ENCODE peak calls at places on chromosomes 7 and 10, in five cellular contexts. T, C, A, K and Y are unnamed samples.

GRCh38 chr7:100692578-100692961 is 1.5 kb downstream of the GIGYF1 start:
- DNase-seq in K (no peak), T (no peak), C (no peak), A (no peak), Y (no peak)

GRCh38 chr7:26319631-26320030 is 28.0 kb downstream of the SNX10 start:
- DNase-seq in T (no peak), C (no peak), A (no peak), K (no peak), Y (no peak)

GRCh38 chr7:140390466-140391190 is 7.7 kb downstream of the SLC37A3 start:
- DNase-seq in C (no peak), K (no peak), T (no peak), A (no peak), Y (no peak)

GRCh38 chr7:80385512-80385911 is 126.4 kb downstream of the GNAT3 start:
- DNase-seq in A (no peak), K (no peak), C (no peak), T (peak), Y (peak)

GRCh38 chr10:53839437-53840039 is 961.5 kb downstream of the PCDH15 start:
- DNase-seq in T (peak), A (no peak), K (no peak), C (no peak), Y (peak)

GRCh38 chr10:93248583-93249227 is 175.0 kb downstream of the CYP26A1 start:
- DNase-seq in A (no peak), C (no peak), K (no peak), T (no peak), Y (no peak)

GRCh38 chr10:13708256-13708990 is 121.7 kb downstream of the PRPF18 start:
- DNase-seq in A (no peak), C (no peak), K (no peak), T (no peak), Y (no peak)

GRCh38 chr10:63675171-63675570 is 154.0 kb downstream of the REEP3 start:
- DNase-seq in A (no peak), C (no peak), T (no peak), K (no peak), Y (no peak)

GRCh38 chr7:135939-136338 is 56.4 kb upstream of the FAM20C start:
- DNase-seq in T (no peak), A (no peak), K (no peak), C (no peak), Y (no peak)

GRCh38 chr10:77756319-77757232 is 119.0 kb upstream of the KCNMA1 start:
- DNase-seq in C (peak), A (no peak), T (peak), K (no peak), Y (peak)

GRCh38 chr7:99730262-99730810 is 4.7 kb downstream of the CYP3A7 start:
- DNase-seq in T (no peak), A (no peak), K (no peak), C (no peak), Y (no peak)

GRCh38 chr7:100208911-100209408 is 10.8 kb upstream of the PVRIG start:
- DNase-seq in K (no peak), C (no peak), T (no peak), A (no peak), Y (no peak)

GRCh38 chr10:119337796-119338432 is 130.5 kb downstream of the GRK5 start:
- DNase-seq in C (peak), A (no peak), K (peak), T (no peak), Y (no peak)

GRCh38 chr7:46068159-46068558 is 147.1 kb upstream of the IGFBP3 start:
- DNase-seq in C (no peak), T (no peak), A (no peak), K (no peak), Y (no peak)

GRCh38 chr10:15113766-15114165 is 16.6 kb downstream of the RPP38 start:
- DNase-seq in C (no peak), A (no peak), K (no peak), T (no peak), Y (no peak)

GRCh38 chr7:20964214-20964613 is 177.5 kb upstream of the SP8 start:
- DNase-seq in T (peak), A (no peak), K (no peak), C (no peak), Y (peak)

GRCh38 chr7:130303982-130304381 is 11.0 kb downstream of the CPA4 start:
- DNase-seq in T (no peak), C (no peak), A (no peak), K (no peak), Y (no peak)

GRCh38 chr7:80135306-80136104 is 874 bp downstream of the GNAI1 start:
- DNase-seq in T (peak), C (no peak), K (no peak), A (peak), Y (peak)

GRCh38 chr7:135204271-135204872 is 7.0 kb downstream of the WDR91 start:
- DNase-seq in A (no peak), C (no peak), T (no peak), K (no peak), Y (no peak)

GRCh38 chr10:12712284-12712983 is 289.1 kb downstream of the CCDC3 start:
- DNase-seq in C (no peak), T (no peak), A (no peak), K (no peak), Y (no peak)

GRCh38 chr7:27189560-27190283 is 4.7 kb upstream of the HOXA11 start:
- DNase-seq in T (no peak), A (no peak), C (no peak), K (peak), Y (no peak)

GRCh38 chr10:34996843-34997242 is 93.3 kb downstream of the CUL2 start:
- DNase-seq in K (peak), C (no peak), T (no peak), A (no peak), Y (no peak)